ENCODE peak calls at places on chromosomes 1 and 21, in five cellular contexts. B is sigmoid colon, A is endothelial cell of umbilical vein, I is spleen, S is suprapubic skin. Z is an unnamed sample.

GRCh38 chr21:36946949-36947371 is 19.5 kb downstream of the HLCS start:
- DNase-seq in A (no peak), B (no peak), S (no peak), I (no peak), Z (no peak)

GRCh38 chr1:216621536-216621935 is 101.7 kb downstream of the ESRRG start:
- DNase-seq in B (no peak), A (no peak), I (no peak), S (no peak), Z (no peak)

GRCh38 chr1:244319283-244320132 is 132.2 kb downstream of the ADSS2 start:
- DNase-seq in S (no peak), A (no peak), I (no peak), B (no peak), Z (no peak)

GRCh38 chr1:33176362-33176850 is 5.4 kb downstream of the TRIM62 start:
- DNase-seq in A (no peak), S (no peak), I (no peak), B (no peak), Z (no peak)

GRCh38 chr1:40092811-40093617 is 4.0 kb downstream of the PPT1 start:
- DNase-seq in I (no peak), S (no peak), B (no peak), A (no peak), Z (no peak)

GRCh38 chr1:43446881-43447835 is 6.6 kb downstream of the HYI start:
- DNase-seq in S (peak; percentile 57), B (peak; percentile 48), A (no peak), I (peak; percentile 41), Z (no peak)

GRCh38 chr1:240242601-240243144 is 151.0 kb downstream of the FMN2 start:
- DNase-seq in B (no peak), S (no peak), A (no peak), I (no peak), Z (no peak)

GRCh38 chr1:240415532-240415931 is 196.4 kb downstream of the GREM2 start:
- DNase-seq in A (no peak), S (no peak), I (no peak), B (no peak), Z (no peak)

DNA sequence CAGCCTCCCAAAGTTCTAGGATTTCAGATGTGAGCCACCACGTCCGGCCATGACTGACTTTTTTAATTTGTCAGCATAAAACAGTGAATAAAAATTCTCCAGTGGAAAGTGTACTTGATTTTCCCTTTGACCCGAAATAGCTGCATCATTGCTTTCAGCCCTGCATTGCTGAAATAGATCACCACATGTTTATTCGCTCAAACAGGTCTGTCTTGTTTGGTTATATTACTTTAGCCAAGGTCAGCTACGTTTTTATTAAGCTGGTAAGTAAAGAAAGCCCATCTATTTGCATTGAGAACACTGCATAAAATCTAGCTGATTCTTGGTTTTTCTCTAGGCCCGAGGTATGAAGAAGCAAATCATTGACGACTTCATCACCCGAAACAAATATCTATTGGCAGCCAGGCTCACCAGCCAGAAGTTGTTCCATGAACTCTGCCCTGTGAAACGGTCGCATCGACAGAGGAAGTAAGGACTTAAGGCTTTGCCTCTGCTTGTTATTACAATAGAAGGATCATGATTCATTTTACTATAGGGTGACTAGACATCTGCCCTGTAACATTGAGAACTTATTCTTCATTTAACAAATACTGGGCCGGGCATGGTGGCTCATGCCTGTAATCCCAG is 25.5 kb downstream of the AGMAT start:
- DNase-seq in B (no peak), A (no peak), S (peak; percentile 13), I (no peak), Z (no peak)
- TF ChIP-seq POLR2AphosphoS5 in B (no peak), A (no peak), S (no peak), I (no peak), Z (no peak)

DNA sequence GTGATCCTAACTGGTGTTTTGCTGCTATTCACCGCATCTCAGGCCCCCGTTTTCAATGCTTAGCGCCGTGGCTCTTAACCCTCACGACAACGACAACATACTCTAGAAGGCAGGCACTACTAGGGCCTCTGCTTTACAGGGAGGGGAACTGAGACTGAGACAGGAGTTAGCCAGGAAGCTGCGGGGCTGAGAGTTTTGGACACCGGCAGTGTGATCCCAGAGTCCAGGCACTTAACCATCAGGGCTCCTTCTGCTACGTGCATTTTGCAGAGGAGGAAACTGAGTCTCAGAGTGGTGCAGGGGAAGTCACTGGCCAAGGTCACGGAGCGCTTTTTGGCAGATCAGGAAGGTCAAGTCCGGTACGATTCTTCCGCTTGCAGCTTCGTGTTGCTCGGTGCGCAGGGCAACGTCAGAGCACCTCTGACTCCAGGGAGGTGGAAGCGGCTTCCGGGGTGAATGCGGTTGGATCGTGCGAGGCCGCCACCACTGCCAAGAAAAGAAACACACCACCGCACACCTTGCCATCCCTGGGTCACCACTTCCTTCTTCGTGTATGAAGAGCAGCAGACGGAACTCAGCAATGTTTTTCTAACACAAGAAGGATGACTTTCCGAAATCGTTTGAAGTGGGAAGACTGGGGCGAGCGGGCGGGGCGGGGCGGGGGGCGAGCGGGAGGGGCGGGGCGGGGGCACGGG is 300.2 kb downstream of the RRAGC start:
- DNase-seq in S (no peak), I (peak; percentile 94), A (no peak), B (no peak), Z (no peak)
- H3K4me3 ChIP-seq in S (peak overlapping the region; percentile 34), I (peak overlapping the region; percentile 8), A (no peak overlapping the region), B (no peak overlapping the region), Z (no peak overlapping the region)

GRCh38 chr1:29236993-29237905 is 927 bp downstream of the PTPRU start:
- DNase-seq in B (peak; percentile 80), I (peak; percentile 84), S (peak; percentile 69), A (peak; percentile 31), Z (no peak)
- TF ChIP-seq POLR2AphosphoS5 in B (peak; percentile 23), I (peak; percentile 68), S (no peak), A (no peak), Z (no peak)

DNA sequence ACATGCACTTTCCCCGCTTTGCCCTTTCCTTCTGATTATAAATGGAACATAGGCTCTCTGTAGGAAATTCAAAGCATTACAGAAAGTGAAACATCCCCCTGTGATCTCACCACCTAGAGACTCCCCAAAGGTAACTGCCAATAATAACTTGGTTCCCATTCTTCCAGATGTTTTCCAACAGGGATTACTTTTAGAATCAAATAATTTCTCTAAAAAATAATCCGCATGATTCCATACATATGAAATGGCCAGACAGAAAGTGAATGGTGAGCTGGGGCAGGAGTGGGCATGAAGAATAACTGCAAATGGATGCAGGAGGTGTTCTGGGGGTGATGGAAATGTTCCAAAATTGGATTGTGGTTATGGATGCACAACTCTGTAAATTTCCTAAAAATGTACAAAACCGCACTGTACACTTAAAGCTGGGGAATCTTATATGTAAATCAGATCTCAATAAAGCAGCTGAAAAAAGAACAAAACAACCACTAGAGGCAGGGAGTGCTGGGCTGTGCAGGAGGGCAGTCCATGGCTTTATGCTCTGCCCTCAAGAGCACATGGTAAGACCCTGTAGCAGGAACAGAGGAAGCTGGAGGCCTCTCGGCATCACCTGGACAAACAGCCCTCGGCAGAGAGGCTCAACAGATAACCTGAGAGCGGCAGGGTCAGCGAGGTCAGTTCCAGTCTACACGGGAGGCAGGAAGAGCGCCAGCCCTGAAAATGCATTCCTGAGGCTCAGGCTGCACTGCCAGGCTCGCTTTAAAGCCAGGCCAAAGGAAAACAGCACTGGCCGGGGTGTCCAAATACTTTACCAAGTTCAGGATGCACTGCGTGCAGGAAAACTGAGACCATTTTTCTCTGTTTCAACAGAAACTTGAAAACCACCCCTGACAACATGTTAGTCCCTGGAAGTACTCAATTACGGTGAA is 39.7 kb downstream of the CAPZB start:
- DNase-seq in I (no peak), B (no peak), S (no peak), A (peak; percentile 74), Z (no peak)
- H3K4me3 ChIP-seq in I (no peak overlapping the region), B (no peak overlapping the region), S (no peak overlapping the region), A (no peak overlapping the region), Z (no peak overlapping the region)

DNA sequence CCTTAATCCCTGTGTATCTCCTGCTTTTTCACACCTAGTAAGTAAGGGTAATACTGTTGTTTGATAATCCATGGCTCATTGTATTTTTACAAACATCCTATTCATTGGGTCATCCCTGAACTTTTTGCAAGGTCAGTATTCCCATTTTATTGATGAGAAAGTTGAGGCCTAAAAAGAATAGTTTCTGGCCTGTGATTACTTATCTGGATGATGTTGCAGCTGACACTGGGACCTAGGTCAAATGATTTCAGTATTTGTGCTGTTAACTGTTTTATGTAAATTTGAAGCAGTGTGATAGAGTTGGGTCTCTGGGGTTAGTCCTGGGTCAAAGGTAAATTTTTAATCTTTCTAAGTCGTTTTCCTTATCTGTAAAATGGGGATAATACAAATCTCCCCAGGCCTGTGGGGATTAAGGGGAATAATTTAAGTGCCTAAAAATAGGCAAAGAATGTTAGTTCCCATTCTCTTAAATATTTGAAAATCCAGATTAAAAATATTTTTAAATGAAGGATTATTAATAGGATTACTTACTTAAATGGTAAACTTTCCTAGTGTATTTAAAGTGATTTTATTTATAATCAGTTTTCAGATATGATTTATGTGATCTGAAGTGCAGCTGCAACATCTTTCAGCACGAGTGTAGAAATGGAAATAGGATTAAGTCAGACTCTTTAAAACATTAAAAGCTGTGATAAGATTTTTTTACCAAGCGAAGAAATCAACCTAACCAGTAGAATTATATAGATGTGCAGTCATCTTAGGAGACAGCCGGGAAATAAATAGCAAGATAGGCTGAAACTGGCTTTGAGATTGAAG is 4.3 kb downstream of the PPP2R5A start:
- DNase-seq in A (no peak), I (no peak), B (no peak), S (no peak), Z (no peak)
- TF ChIP-seq POLR2AphosphoS5 in A (no peak), I (no peak), B (no peak), S (no peak), Z (no peak)

GRCh38 chr1:18920931-18921330 is 18.6 kb upstream of the ALDH4A1 start:
- DNase-seq in A (no peak), B (no peak), I (no peak), S (no peak), Z (no peak)

GRCh38 chr1:18919949-18920348 is 17.6 kb upstream of the ALDH4A1 start:
- DNase-seq in A (no peak), S (no peak), B (no peak), I (no peak), Z (no peak)

GRCh38 chr1:18922848-18923475 is 20.6 kb upstream of the ALDH4A1 start:
- DNase-seq in I (no peak), B (no peak), A (no peak), S (no peak), Z (no peak)

GRCh38 chr1:18922319-18922726 is 20.0 kb upstream of the ALDH4A1 start:
- DNase-seq in I (no peak), S (peak; percentile 89), A (peak; percentile 55), B (peak; percentile 97), Z (no peak)

DNA sequence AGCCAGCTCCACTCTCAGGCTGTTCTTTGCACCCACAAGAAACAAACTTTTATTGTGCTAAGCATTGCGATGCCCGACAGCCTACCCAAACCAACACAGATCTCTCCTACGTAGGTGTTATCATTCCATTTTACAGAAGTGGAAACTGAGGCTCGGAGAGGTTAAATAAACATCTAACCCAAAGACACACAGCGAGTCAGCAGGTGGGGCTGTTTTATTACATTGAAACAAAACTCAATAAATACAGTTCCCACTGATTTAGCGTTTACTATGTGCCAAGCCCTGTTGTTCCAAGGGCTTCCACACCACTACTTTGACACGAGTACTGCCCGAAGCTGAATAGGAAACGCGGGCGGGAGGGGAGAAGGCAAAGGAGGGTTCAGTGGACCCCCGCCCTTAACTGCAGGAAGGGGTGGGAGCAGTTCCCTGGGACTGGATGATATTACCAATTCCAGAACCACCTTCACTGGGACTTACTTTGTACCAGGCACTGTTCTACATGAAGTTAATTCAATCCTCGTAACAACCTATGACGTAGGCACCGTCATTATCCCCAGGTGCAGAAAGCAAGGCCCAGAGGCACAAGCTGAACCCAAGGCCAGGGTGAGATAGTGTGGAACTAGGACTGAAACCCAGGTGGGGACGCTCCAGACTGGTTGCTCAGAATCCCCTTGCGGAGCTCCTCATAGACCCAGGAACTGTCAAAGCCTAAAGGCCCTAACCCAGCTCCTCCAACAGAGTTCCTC is 19.3 kb upstream of the ALDH4A1 start:
- DNase-seq in I (no peak), B (no peak), A (peak; percentile 44), S (no peak), Z (no peak)
- H3K4me3 ChIP-seq in I (no peak overlapping the region), B (no peak overlapping the region), A (no peak overlapping the region), S (no peak overlapping the region), Z (no peak overlapping the region)

GRCh38 chr1:173175514-173176146 is 31.5 kb downstream of the TNFSF4 start:
- DNase-seq in B (no peak), A (peak; percentile 73), S (no peak), I (no peak), Z (no peak)
- TF ChIP-seq POLR2AphosphoS5 in B (no peak), A (no peak), S (no peak), I (no peak), Z (no peak)